ENCODE peak calls at places on chromosomes 7 and 10, in five cellular contexts. One of them, this sample, is unnamed.

GRCh38 chr7:98276241-98276761 is 5.2 kb upstream of the BRI3 start:
- DNase-seq in iris pigment epithelial cell: peak
- DNase-seq in T-helper 9 cell: no peak
- DNase-seq in HCT116: no peak
- DNase-seq in astrocyte of the cerebellum: no peak
- DNase-seq in this sample: no peak

GRCh38 chr10:88253-88652 is 39.2 kb upstream of the TUBB8 start:
- DNase-seq in astrocyte of the cerebellum: no peak
- DNase-seq in HCT116: no peak
- DNase-seq in T-helper 9 cell: no peak
- DNase-seq in iris pigment epithelial cell: no peak
- DNase-seq in this sample: no peak

GRCh38 chr7:27080844-27081423 is 14.9 kb downstream of the HOXA1 start:
- DNase-seq in HCT116: no peak
- DNase-seq in iris pigment epithelial cell: no peak
- DNase-seq in astrocyte of the cerebellum: no peak
- DNase-seq in T-helper 9 cell: no peak
- DNase-seq in this sample: no peak

GRCh38 chr10:93710333-93710909 is 8.0 kb upstream of the FRA10AC1 start:
- DNase-seq in astrocyte of the cerebellum: no peak
- DNase-seq in T-helper 9 cell: no peak
- DNase-seq in iris pigment epithelial cell: no peak
- DNase-seq in HCT116: no peak
- DNase-seq in this sample: no peak

GRCh38 chr7:130899071-130899451 is 165.1 kb upstream of the KLF14 start:
- DNase-seq in HCT116: no peak
- DNase-seq in T-helper 9 cell: no peak
- DNase-seq in iris pigment epithelial cell: no peak
- DNase-seq in astrocyte of the cerebellum: no peak
- DNase-seq in this sample: no peak

GRCh38 chr10:35835545-35835944 is 193.4 kb upstream of the FZD8 start:
- DNase-seq in T-helper 9 cell: no peak
- DNase-seq in HCT116: no peak
- DNase-seq in iris pigment epithelial cell: no peak
- DNase-seq in astrocyte of the cerebellum: no peak
- DNase-seq in this sample: no peak

GRCh38 chr10:114271779-114272167 is 32.7 kb downstream of the VWA2 start:
- DNase-seq in iris pigment epithelial cell: peak
- DNase-seq in astrocyte of the cerebellum: peak
- DNase-seq in HCT116: peak
- DNase-seq in T-helper 9 cell: no peak
- DNase-seq in this sample: no peak

GRCh38 chr7:74312418-74313021 is 23.3 kb downstream of the CLIP2 start:
- DNase-seq in astrocyte of the cerebellum: no peak
- DNase-seq in T-helper 9 cell: no peak
- DNase-seq in iris pigment epithelial cell: no peak
- DNase-seq in HCT116: peak
- DNase-seq in this sample: no peak

GRCh38 chr7:34837316-34837715 is 179.3 kb downstream of the NPSR1 start:
- DNase-seq in iris pigment epithelial cell: no peak
- DNase-seq in astrocyte of the cerebellum: no peak
- DNase-seq in HCT116: no peak
- DNase-seq in T-helper 9 cell: no peak
- DNase-seq in this sample: no peak

GRCh38 chr7:96303105-96303685 is 18.7 kb downstream of the SLC25A13 start:
- DNase-seq in HCT116: no peak
- DNase-seq in iris pigment epithelial cell: peak
- DNase-seq in astrocyte of the cerebellum: no peak
- DNase-seq in T-helper 9 cell: no peak
- DNase-seq in this sample: no peak

GRCh38 chr7:107180378-107180777 is 11.6 kb downstream of the HBP1 start:
- DNase-seq in astrocyte of the cerebellum: peak
- DNase-seq in T-helper 9 cell: peak
- DNase-seq in iris pigment epithelial cell: peak
- DNase-seq in HCT116: peak
- DNase-seq in this sample: no peak

GRCh38 chr10:35331894-35332640 is 4.2 kb upstream of the CCNY start:
- DNase-seq in iris pigment epithelial cell: peak
- DNase-seq in T-helper 9 cell: no peak
- DNase-seq in astrocyte of the cerebellum: peak
- DNase-seq in HCT116: peak
- DNase-seq in this sample: no peak

GRCh38 chr7:155594961-155595366 is 48.6 kb upstream of the CNPY1 start:
- DNase-seq in iris pigment epithelial cell: no peak
- DNase-seq in HCT116: no peak
- DNase-seq in astrocyte of the cerebellum: no peak
- DNase-seq in T-helper 9 cell: no peak
- DNase-seq in this sample: no peak

GRCh38 chr7:34115503-34115902 is 210.2 kb downstream of the BMPER start:
- DNase-seq in T-helper 9 cell: no peak
- DNase-seq in iris pigment epithelial cell: no peak
- DNase-seq in astrocyte of the cerebellum: no peak
- DNase-seq in HCT116: no peak
- DNase-seq in this sample: no peak

GRCh38 chr7:1901431-1902210 is 231.5 kb downstream of the ELFN1 start:
- DNase-seq in iris pigment epithelial cell: no peak
- DNase-seq in HCT116: no peak
- DNase-seq in T-helper 9 cell: no peak
- DNase-seq in astrocyte of the cerebellum: no peak
- DNase-seq in this sample: no peak